ENCODE peak calls at places on chromosomes 12 and 14, in nine cellular contexts. C, R, S, U, W, B, Z, P and J are unnamed samples.

GRCh38 chr14:85579957-85580356 is 50.0 kb downstream of the FLRT2 start:
- DNase-seq in Z (no peak), C (no peak), R (no peak), B (no peak), S (no peak), P (no peak), W (no peak), U (no peak), J (no peak)

GRCh38 chr14:73714656-73715081 is 485 bp upstream of the PNMA1 start:
- DNase-seq in C (no peak), R (no peak), W (peak), U (no peak), S (no peak), Z (no peak), B (no peak), P (peak), J (no peak)

GRCh38 chr14:54784657-54785056 is 118.0 kb downstream of the GCH1 start:
- DNase-seq in P (no peak), Z (no peak), C (no peak), B (no peak), W (no peak), U (no peak), S (no peak), R (no peak), J (no peak)

GRCh38 chr14:103260629-103261124 is 73.4 kb upstream of the EIF5 start:
- DNase-seq in C (peak), P (no peak), U (no peak), W (no peak), R (peak), S (peak), Z (no peak), B (no peak), J (no peak)

GRCh38 chr12:131681257-131681620 is 29.7 kb upstream of the SFSWAP start:
- DNase-seq in Z (no peak), C (no peak), W (no peak), S (no peak), B (no peak), P (no peak), R (no peak), U (peak), J (peak)

GRCh38 chr12:26088999-26089398 is 35.8 kb downstream of the BHLHE41 start:
- DNase-seq in Z (no peak), U (no peak), B (peak), P (no peak), S (no peak), C (no peak), R (peak), W (no peak), J (no peak)

GRCh38 chr14:93734086-93734822 is 54.0 kb downstream of the PRIMA1 start:
- DNase-seq in Z (no peak), C (no peak), B (no peak), W (no peak), S (no peak), P (no peak), U (peak), R (no peak), J (no peak)

GRCh38 chr14:96956464-96957239 is 159.5 kb downstream of the VRK1 start:
- DNase-seq in C (no peak), B (no peak), W (no peak), U (peak), R (no peak), P (no peak), Z (no peak), S (no peak), J (peak)

GRCh38 chr14:106087855-106088254 is 561.5 kb downstream of the TMEM121 start:
- DNase-seq in B (no peak), W (no peak), R (no peak), U (no peak), P (no peak), C (no peak), S (no peak), Z (no peak), J (no peak)